ENCODE peak calls at places on chromosomes 16 and 17, in nine cellular contexts. J is neuronal stem cell; G is nephron progenitor cell; C is ELF-1; K is prostate gland; N is AG08396; W is stimulated activated CD4-positive, alpha-beta T cell treated with anti-CD3 and anti-CD28 coated beads, Interleukin-1b, Interleukin-23, amount 100 ng/mL, for 1 hour; Z is NCI-H1105 treated with DMSO at 0.1 percent for 48 hours; Q is psoas muscle. Y is an unnamed sample.
A peak's percentile ranks its signal among the peaks of the same experiment; 100 is the strongest.

GRCh38 chr16:19748389-19749110 is 30.5 kb downstream of the IQCK start:
- DNase-seq in Q (no peak), J (no peak), G (no peak), N (no peak), C (no peak), K (no peak), Z (peak; percentile 15), W (no peak), Y (no peak)

GRCh38 chr16:71373073-71373472 is 14.6 kb downstream of the CALB2 start:
- DNase-seq in J (no peak), Q (no peak), W (no peak), K (no peak), C (no peak), G (no peak), Z (no peak), N (no peak), Y (no peak)

GRCh38 chr17:57739402-57740224 is 5.5 kb downstream of the CCDC182 start:
- DNase-seq in C (peak; percentile 70), G (no peak), K (no peak), Z (peak; percentile 78), W (no peak), Q (no peak), N (no peak), J (no peak), Y (peak; percentile 48)

GRCh38 chr17:36496018-36496789 is 9.7 kb downstream of the ZNHIT3 start:
- DNase-seq in Q (no peak), G (no peak), C (no peak), W (no peak), J (peak; percentile 37), N (peak; percentile 46), Z (no peak), K (no peak), Y (peak; percentile 55)

GRCh38 chr16:58366247-58367031 is 25.8 kb upstream of the GINS3 start:
- DNase-seq in W (no peak), G (no peak), J (no peak), C (no peak), Q (no peak), K (no peak), N (no peak), Z (no peak), Y (no peak)

GRCh38 chr17:44630703-44631102 is 25.6 kb upstream of the MEIOC start:
- DNase-seq in N (no peak), W (no peak), G (no peak), J (no peak), K (no peak), C (no peak), Q (no peak), Z (no peak), Y (no peak)

GRCh38 chr17:27975146-27976011 is 67.1 kb upstream of the NLK start:
- DNase-seq in K (no peak), C (no peak), Z (no peak), J (no peak), N (peak; percentile 29), Q (no peak), G (no peak), W (no peak), Y (no peak)

GRCh38 chr17:21167303-21167702 is 40.5 kb downstream of the DHRS7B start:
- DNase-seq in W (no peak), C (no peak), J (no peak), N (peak; percentile 50), Q (no peak), G (no peak), Z (no peak), K (no peak), Y (no peak)

GRCh38 chr17:54891176-54891821 is 9.4 kb upstream of the TOM1L1 start:
- DNase-seq in N (peak; percentile 84), W (no peak), K (peak; percentile 19), Z (peak; percentile 58), G (peak; percentile 52), Q (no peak), J (peak; percentile 51), C (peak; percentile 65), Y (peak; percentile 35)

Y was measured in WERI-Rb-1.